ENCODE peak calls at places on chromosome 14, in six cellular contexts. W is uterus, N is endothelial cell of umbilical vein, V is upper lobe of right lung, E is GM10248, B is ovary. D is an unnamed sample.

GRCh38 chr14:40119765-40120164 is 687.5 kb upstream of the FBXO33 start:
- DNase-seq in B (no peak), W (no peak), V (no peak), E (no peak), N (no peak), D (no peak)

GRCh38 chr14:50875359-50876090 is 3.7 kb downstream of the ABHD12B start:
- DNase-seq in B (no peak), W (no peak), N (no peak), E (peak; percentile 78), V (no peak), D (no peak)

GRCh38 chr14:32681598-32681997 is 257.1 kb upstream of the NPAS3 start:
- DNase-seq in W (no peak), B (no peak), E (no peak), V (no peak), N (no peak), D (no peak)

GRCh38 chr14:105912641-105913180 is 386.3 kb downstream of the TMEM121 start:
- DNase-seq in W (no peak), E (no peak), N (no peak), B (no peak), V (peak; percentile 40), D (peak; percentile 59)

GRCh38 chr14:100534528-100535286 is 52.5 kb downstream of the BEGAIN start:
- DNase-seq in E (no peak), N (no peak), V (peak; percentile 47), W (peak; percentile 27), B (peak; percentile 20), D (peak; percentile 63)

GRCh38 chr14:45290547-45290946 is 37.5 kb upstream of the MIS18BP1 start:
- DNase-seq in B (no peak), W (no peak), N (no peak), E (no peak), V (no peak), D (no peak)

GRCh38 chr14:75711796-75712211 is 50.8 kb downstream of the TTLL5 start:
- DNase-seq in N (peak; percentile 46), V (peak; percentile 78), E (peak; percentile 13), B (peak; percentile 44), W (peak; percentile 43), D (peak; percentile 92)

GRCh38 chr14:25400607-25401206 is 350.8 kb upstream of the STXBP6 start:
- DNase-seq in V (no peak), E (no peak), N (peak; percentile 63), B (no peak), W (no peak), D (no peak)

GRCh38 chr14:99546230-99546879 is 57.7 kb downstream of the CCDC85C start:
- DNase-seq in B (no peak), W (peak; percentile 45), V (no peak), E (no peak), N (no peak), D (no peak)

GRCh38 chr14:101200650-101201516 is 297.4 kb upstream of the RTL1 start:
- DNase-seq in B (peak; percentile 3), W (peak; percentile 9), E (no peak), V (peak; percentile 43), N (no peak), D (peak; percentile 71)

GRCh38 chr14:47626151-47627035 is 49.0 kb downstream of the MDGA2 start:
- DNase-seq in E (no peak), B (no peak), W (no peak), V (no peak), N (no peak), D (peak; percentile 61)

GRCh38 chr14:75578786-75579781 is 664 bp downstream of the FLVCR2 start:
- DNase-seq in B (no peak), V (peak; percentile 69), E (no peak), N (peak; percentile 61), W (no peak), D (no peak)

GRCh38 chr14:63362305-63362914 is 43.7 kb upstream of the GPHB5 start:
- DNase-seq in E (no peak), V (no peak), B (no peak), N (no peak), W (no peak), D (no peak)

GRCh38 chr14:28344381-28344780 is 422.2 kb upstream of the FOXG1 start:
- DNase-seq in N (peak; percentile 28), E (no peak), W (no peak), V (no peak), B (no peak), D (no peak)

GRCh38 chr14:99129211-99129696 is 142.7 kb downstream of the BCL11B start:
- DNase-seq in V (peak; percentile 41), W (no peak), E (no peak), B (no peak), N (no peak), D (no peak)

GRCh38 chr14:80958258-80958657 is 2.8 kb downstream of the TSHR start:
- DNase-seq in N (no peak), B (no peak), E (no peak), W (no peak), V (no peak), D (no peak)

GRCh38 chr14:34220921-34221320 is 241.1 kb downstream of the SPTSSA start:
- DNase-seq in E (peak; percentile 46), W (no peak), V (no peak), B (no peak), N (no peak), D (no peak)

GRCh38 chr14:54565236-54566151 is 1.4 kb upstream of the SAMD4A start:
- DNase-seq in V (peak; percentile 96), W (peak; percentile 98), E (peak; percentile 86), B (peak; percentile 95), N (peak; percentile 94), D (peak; percentile 96)

GRCh38 chr14:51069065-51069464 is 25.8 kb downstream of the TRIM9 start:
- DNase-seq in N (no peak), V (no peak), E (no peak), B (no peak), W (no peak), D (no peak)

GRCh38 chr14:99168330-99168729 is 103.7 kb downstream of the BCL11B start:
- DNase-seq in N (no peak), V (no peak), B (no peak), W (no peak), E (no peak), D (no peak)

GRCh38 chr14:80425686-80426085 is 214.4 kb upstream of the DIO2 start:
- DNase-seq in N (peak; percentile 85), V (no peak), E (no peak), B (no peak), W (no peak), D (no peak)

GRCh38 chr14:64447890-64448667 is 17.2 kb upstream of the AKAP5 start:
- DNase-seq in N (no peak), V (no peak), W (no peak), B (no peak), E (no peak), D (no peak)

GRCh38 chr14:64442300-64442988 is 22.9 kb upstream of the AKAP5 start:
- DNase-seq in B (no peak), W (peak; percentile 30), E (no peak), V (no peak), N (no peak), D (no peak)

GRCh38 chr14:64440494-64440893 is 24.8 kb upstream of the AKAP5 start:
- DNase-seq in N (no peak), E (no peak), V (no peak), B (no peak), W (no peak), D (no peak)

GRCh38 chr14:64444140-64444539 is 21.2 kb upstream of the AKAP5 start:
- DNase-seq in B (no peak), V (no peak), N (no peak), E (no peak), W (no peak), D (no peak)

DNA sequence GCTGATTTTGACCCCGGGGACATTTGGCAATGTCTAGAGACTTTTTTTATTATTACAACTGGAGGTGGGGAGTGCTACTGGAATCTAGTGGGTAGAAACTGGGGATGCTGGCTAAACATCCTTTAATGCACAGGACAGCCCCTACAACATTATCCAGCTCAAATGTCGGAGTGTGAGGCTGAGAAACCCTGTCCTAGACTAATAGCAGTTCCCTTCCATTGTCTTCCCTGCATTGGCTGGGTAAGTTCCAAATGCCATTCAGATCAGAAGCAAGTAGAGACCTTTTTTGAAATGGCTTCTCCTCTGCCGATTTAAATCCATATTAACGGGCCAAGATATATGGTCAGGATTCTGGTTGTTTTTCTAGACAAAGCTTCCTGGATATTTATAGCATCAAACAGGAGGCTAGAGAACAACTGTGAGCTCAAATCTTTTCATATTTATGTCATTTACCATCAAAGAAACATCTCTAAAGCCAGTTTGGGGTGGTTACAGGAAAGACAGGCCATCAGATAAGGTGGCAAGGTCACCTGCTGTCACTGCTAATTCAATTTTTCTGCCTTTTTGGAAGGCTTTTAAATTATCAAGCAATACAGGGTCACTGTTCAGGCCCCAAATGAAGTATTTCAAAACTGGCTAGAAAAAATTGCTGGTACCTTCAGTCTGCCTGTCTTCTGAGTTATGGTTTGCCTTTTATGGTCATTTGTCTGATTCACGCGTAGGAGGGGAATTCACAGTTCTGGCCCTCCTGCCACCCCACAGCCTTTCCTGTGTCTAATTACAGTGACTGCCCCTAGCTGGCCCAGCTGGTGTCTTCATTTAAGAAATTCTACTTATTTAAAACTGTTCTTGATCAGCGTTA is 20.1 kb upstream of the AKAP5 start:
- DNase-seq in V (no peak), E (peak; percentile 83), W (peak; percentile 67), B (peak; percentile 35), N (peak; percentile 84), D (no peak)
- TF ChIP-seq CTCF in V (no peak), E (no peak), W (no peak), B (no peak), N (no peak), D (peak; percentile 38)

GRCh38 chr14:104782823-104783170 is 12.8 kb downstream of the AKT1 start:
- DNase-seq in V (no peak), N (no peak), B (no peak), E (no peak), W (no peak), D (no peak)
- TF ChIP-seq CTCF in V (no peak), N (no peak), B (no peak), E (no peak), W (no peak), D (no peak)

DNA sequence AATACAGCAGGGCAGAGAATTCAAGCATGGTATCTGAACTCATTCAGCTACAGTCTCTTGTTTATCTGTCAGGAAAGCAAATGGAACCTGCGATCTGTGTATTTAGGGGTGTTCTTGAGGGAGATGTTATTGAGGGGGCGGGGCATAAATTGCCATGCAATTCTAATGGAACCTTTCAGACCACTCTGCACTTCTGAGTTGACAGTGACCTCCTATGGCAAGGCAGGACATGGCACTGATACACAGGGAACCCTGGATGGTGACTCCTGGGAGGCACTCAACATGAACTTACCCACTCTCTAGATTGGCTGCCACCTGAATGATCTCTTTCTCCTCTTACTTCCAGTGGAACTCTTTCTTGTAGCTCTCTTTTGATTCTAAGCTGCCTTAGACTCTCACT is 787.3 kb downstream of the VRK1 start:
- DNase-seq in W (no peak), B (no peak), N (no peak), E (no peak), V (no peak), D (no peak)
- TF ChIP-seq CTCF in W (no peak), B (no peak), N (no peak), E (no peak), V (no peak), D (no peak)

DNA sequence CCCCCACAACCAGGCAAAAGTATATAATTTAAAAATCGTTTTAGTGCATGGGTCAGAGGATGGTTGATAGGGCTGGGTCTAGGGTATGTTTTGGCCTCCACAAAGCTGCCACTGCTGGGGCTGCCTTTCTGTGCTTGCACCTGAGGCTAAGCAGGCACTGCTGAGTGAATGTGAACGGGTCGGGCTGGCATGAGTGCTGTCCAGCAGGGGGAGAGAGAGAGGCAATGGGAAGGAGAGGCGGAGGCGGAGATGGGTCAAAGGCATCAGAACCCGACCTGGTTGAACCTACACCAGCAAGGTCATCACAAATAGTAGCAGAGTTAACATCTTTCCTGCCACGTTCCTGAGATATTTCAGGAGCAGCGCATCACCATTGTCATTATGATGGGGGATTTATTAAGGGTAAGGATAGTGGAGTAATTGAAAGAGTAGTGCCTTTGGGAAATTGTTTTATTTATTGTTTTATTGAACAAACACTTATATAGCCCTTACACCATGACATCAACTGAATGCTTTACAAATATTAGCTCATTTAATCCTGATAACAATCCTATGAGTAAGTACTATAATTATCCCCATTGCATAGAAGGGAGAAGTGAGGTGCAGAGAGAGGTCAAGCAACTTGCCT is 5.8 kb upstream of the NRXN3 start:
- DNase-seq in B (no peak), E (peak; percentile 29), W (no peak), N (no peak), V (no peak), D (no peak)
- TF ChIP-seq CTCF in B (no peak), E (peak; percentile 38), W (no peak), N (peak; percentile 32), V (peak; percentile 44), D (peak; percentile 44)